ENCODE peak calls at places on chromosomes 2 and 18, in four cellular contexts. B, U, W and G are unnamed samples.

GRCh38 chr2:19667536-19667949 is 234.2 kb downstream of the TTC32 start:
- DNase-seq in B (no peak), U (no peak), W (no peak), G (no peak)

GRCh38 chr2:37886745-37887144 is 38.3 kb upstream of the RMDN2 start:
- DNase-seq in B (peak; percentile 81), U (no peak), W (no peak), G (no peak)

GRCh38 chr18:78390985-78391384 is 588.6 kb upstream of the SALL3 start:
- DNase-seq in B (no peak), U (no peak), W (no peak), G (no peak)

GRCh38 chr2:188940171-188940570 is 34.0 kb upstream of the COL3A1 start:
- DNase-seq in B (peak; percentile 20), U (no peak), W (no peak), G (no peak)

GRCh38 chr2:102304268-102304667 is 7.1 kb upstream of the IL1RL1 start:
- DNase-seq in B (peak; percentile 72), U (no peak), W (no peak), G (no peak)

GRCh38 chr2:13193900-13194299 is 477.2 kb downstream of the TRIB2 start:
- DNase-seq in B (peak; percentile 16), U (no peak), W (peak; percentile 31), G (no peak)

GRCh38 chr2:112750560-112750843 is 13.9 kb downstream of the CKAP2L start:
- DNase-seq in B (peak; percentile 53), U (no peak), W (no peak), G (no peak)

GRCh38 chr2:51612387-51612786 is 580.5 kb upstream of the NRXN1 start:
- DNase-seq in B (no peak), U (no peak), W (no peak), G (no peak)

GRCh38 chr2:241410739-241411176 is 54.7 kb downstream of the FARP2 start:
- DNase-seq in B (peak; percentile 87), U (peak; percentile 32), W (no peak), G (no peak)

GRCh38 chr18:59052965-59053960 is 86.4 kb upstream of the SEC11C start:
- DNase-seq in B (no peak), U (no peak), W (no peak), G (no peak)

GRCh38 chr2:45567288-45567963 is 43.6 kb downstream of the SRBD1 start:
- DNase-seq in B (no peak), U (no peak), W (no peak), G (no peak)

GRCh38 chr2:54564439-54564838 is 108.3 kb downstream of the SPTBN1 start:
- DNase-seq in B (no peak), U (no peak), W (no peak), G (no peak)

GRCh38 chr2:84395819-84396218 is 63.3 kb downstream of the SUCLG1 start:
- DNase-seq in B (peak; percentile 82), U (no peak), W (no peak), G (no peak)

GRCh38 chr2:217254111-217254510 is 394.2 kb upstream of the TNP1 start:
- DNase-seq in B (no peak), U (no peak), W (no peak), G (no peak)

GRCh38 chr2:64325852-64326577 is 127.9 kb upstream of the LGALSL start:
- DNase-seq in B (no peak), U (no peak), W (peak; percentile 97), G (no peak)

GRCh38 chr2:54239427-54239826 is 16.6 kb downstream of the TSPYL6 start:
- DNase-seq in B (peak; percentile 94), U (no peak), W (no peak), G (no peak)

GRCh38 chr2:101113441-101114267 is 37.5 kb downstream of the TBC1D8 start:
- DNase-seq in B (peak; percentile 24), U (no peak), W (no peak), G (peak; percentile 33)

GRCh38 chr2:27566628-27567027 is 16.2 kb upstream of the ZNF512 start:
- DNase-seq in B (peak; percentile 93), U (no peak), W (no peak), G (no peak)

GRCh38 chr2:127012215-127012614 is 94.7 kb downstream of the BIN1 start:
- DNase-seq in B (no peak), U (no peak), W (no peak), G (no peak)

GRCh38 chr18:64275593-64276309 is 126.9 kb upstream of the LINC00305 start:
- DNase-seq in B (no peak), U (no peak), W (no peak), G (no peak)

GRCh38 chr2:13751955-13752354 is 880.6 kb upstream of the LRATD1 start:
- DNase-seq in B (no peak), U (no peak), W (no peak), G (no peak)

GRCh38 chr2:216219866-216220265 is 110.7 kb downstream of the XRCC5 start:
- DNase-seq in B (no peak), U (no peak), W (no peak), G (no peak)

GRCh38 chr2:216216951-216217903 is 108.1 kb downstream of the XRCC5 start:
- DNase-seq in B (peak; percentile 71), U (peak; percentile 65), W (no peak), G (no peak)

GRCh38 chr2:216214768-216215167 is 105.6 kb downstream of the XRCC5 start:
- DNase-seq in B (no peak), U (no peak), W (no peak), G (no peak)

GRCh38 chr2:216217904-216218260 is 108.7 kb downstream of the XRCC5 start:
- DNase-seq in B (no peak), U (no peak), W (no peak), G (no peak)

GRCh38 chr2:216215991-216216390 is 106.8 kb downstream of the XRCC5 start:
- DNase-seq in B (peak; percentile 40), U (peak; percentile 21), W (no peak), G (no peak)
- TF ChIP-seq CHD1 in B (no peak), U (no peak), W (no peak), G (no peak)

DNA sequence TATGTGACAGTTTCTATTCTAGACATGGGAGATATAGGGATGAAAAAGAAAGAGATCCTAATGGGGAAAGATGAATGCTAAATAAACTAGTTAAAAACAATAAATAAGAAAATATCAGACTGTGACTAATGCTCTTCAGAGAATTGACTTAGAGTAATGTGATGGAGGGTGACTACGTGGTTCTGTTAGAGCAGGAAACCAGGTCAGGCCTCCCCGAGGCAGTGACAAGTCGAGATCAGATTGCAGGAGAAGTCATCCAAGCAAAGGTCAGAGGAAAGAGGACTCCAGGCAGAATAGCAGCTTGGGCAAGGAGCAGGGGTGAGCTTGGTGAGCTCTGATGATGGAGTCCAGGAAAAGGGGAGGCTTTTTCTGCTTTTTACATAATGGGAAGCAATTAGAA is 27.2 kb upstream of the ITGB6 start:
- DNase-seq in B (peak; percentile 75), U (no peak), W (no peak), G (no peak)
- TF ChIP-seq CHD1 in B (no peak), U (no peak), W (no peak), G (no peak)

GRCh38 chr18:44651918-44652317 is 28.8 kb upstream of the SETBP1 start:
- DNase-seq in B (no peak), U (no peak), W (no peak), G (no peak)
- TF ChIP-seq CHD1 in B (no peak), U (no peak), W (no peak), G (no peak)

DNA sequence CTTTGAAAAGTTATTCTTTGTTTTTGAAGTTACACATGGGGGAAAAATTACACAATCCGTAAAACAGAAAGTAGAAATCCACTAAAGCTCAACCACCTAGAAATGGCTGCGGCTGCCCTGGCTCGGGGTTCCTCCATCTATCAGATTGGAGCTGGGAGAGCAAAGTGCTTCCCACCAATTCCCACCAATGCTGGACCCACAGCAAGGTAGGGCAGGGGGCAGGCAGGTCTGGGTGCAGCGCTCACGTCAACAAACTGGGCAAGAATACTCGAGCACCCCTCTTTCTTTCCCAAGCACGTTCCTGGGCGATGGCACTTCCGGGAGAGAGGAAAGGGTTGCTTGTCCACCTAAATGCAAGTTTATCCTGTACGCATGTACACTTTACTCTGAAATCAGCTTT is 217.6 kb downstream of the NDUFA10 start:
- DNase-seq in B (no peak), U (no peak), W (no peak), G (no peak)
- TF ChIP-seq CHD1 in B (no peak), U (no peak), W (no peak), G (no peak)

DNA sequence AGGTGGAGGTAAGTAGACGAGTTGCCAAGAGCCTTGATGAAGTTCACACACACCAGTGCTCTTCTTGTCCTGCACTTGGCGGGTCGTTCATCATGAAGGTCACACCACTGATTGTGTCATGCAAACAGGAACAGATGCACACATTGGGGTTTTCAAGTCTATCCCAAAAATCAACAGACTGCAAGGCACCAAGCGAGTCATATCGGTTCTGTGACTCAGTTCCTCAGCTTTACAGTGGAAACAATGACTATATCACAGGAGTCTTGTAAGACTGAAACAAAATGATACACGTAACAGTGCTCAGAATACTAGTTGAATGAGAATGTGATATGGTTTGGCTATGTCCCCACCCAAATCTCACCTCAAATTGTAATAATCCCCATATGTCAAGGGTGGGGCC is 526.9 kb upstream of the ID2 start:
- DNase-seq in B (peak; percentile 85), U (no peak), W (no peak), G (no peak)
- TF ChIP-seq CHD1 in B (no peak), U (no peak), W (no peak), G (no peak)

GRCh38 chr2:170917219-170917851 is 11.7 kb upstream of the GORASP2 start:
- DNase-seq in B (no peak), U (no peak), W (no peak), G (no peak)
- TF ChIP-seq CHD1 in B (no peak), U (no peak), W (no peak), G (peak; percentile 81)

GRCh38 chr2:181862583-181863281 is 28.8 kb upstream of the ITPRID2 start:
- DNase-seq in B (no peak), U (no peak), W (no peak), G (no peak)

GRCh38 chr2:181858600-181858999 is 32.9 kb upstream of the ITPRID2 start:
- DNase-seq in B (no peak), U (no peak), W (no peak), G (no peak)

GRCh38 chr2:181857471-181857870 is 34.1 kb upstream of the ITPRID2 start:
- DNase-seq in B (peak; percentile 58), U (no peak), W (no peak), G (no peak)

GRCh38 chr2:181861379-181861778 is 30.2 kb upstream of the ITPRID2 start:
- DNase-seq in B (no peak), U (no peak), W (no peak), G (no peak)

DNA sequence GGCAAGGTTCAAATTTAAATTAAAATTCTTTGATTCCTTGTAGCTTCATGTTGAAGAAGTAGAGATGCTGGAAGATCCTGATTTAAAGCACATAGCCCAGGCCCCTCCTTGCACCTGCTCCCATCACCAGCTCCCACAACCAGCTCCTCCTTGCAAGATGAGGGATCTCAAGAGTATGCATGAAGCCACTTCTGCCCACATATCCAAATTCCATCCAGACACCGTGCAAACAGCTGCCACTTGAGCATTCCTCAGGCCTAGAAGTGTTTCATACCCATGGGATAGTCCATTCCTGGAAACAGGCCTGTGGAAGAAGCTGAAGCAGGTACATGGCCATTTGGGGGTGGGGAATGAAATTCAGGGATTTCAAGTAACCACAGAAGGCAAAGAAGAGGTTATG is 32.4 kb upstream of the ITPRID2 start:
- DNase-seq in B (no peak), U (no peak), W (no peak), G (no peak)
- TF ChIP-seq CHD1 in B (no peak), U (no peak), W (no peak), G (no peak)